ENCODE peak calls at places on chromosome 2, in four cellular contexts. F is GM13976; L is naive thymus-derived CD8-positive, alpha-beta T cell; C is adrenal gland. B is an unnamed sample.

GRCh38 chr2:106531676-106532075 is 44.5 kb downstream of the CD8B2 start:
- DNase-seq in F (no peak), L (no peak), C (no peak), B (no peak)

GRCh38 chr2:28047698-28048097 is 157.2 kb downstream of the BABAM2 start:
- DNase-seq in F (no peak), L (no peak), C (no peak), B (no peak)

GRCh38 chr2:217223222-217223930 is 363.5 kb upstream of the TNP1 start:
- DNase-seq in F (peak), L (no peak), C (peak), B (peak)

GRCh38 chr2:28327963-28328922 is 64.4 kb upstream of the FOSL2 start:
- DNase-seq in F (no peak), L (no peak), C (peak), B (no peak)

GRCh38 chr2:101251844-101252407 is 760 bp upstream of the CNOT11 start:
- DNase-seq in F (no peak), L (peak), C (no peak), B (no peak)

GRCh38 chr2:101843048-101843447 is 145.5 kb downstream of the MAP4K4 start:
- DNase-seq in F (no peak), L (no peak), C (no peak), B (no peak)

GRCh38 chr2:205386109-205386508 is 296.2 kb upstream of the NRP2 start:
- DNase-seq in F (no peak), L (no peak), C (no peak), B (no peak)

GRCh38 chr2:84971799-84972790 is 1.1 kb downstream of the KCMF1 start:
- DNase-seq in F (peak), L (peak), C (peak), B (peak)

GRCh38 chr2:239279508-239280295 is 121.1 kb downstream of the HDAC4 start:
- DNase-seq in F (no peak), L (no peak), C (no peak), B (no peak)

GRCh38 chr2:42359304-42359749 is 1.7 kb downstream of the COX7A2L start:
- DNase-seq in F (no peak), L (no peak), C (no peak), B (peak)

GRCh38 chr2:173354601-173355131 is at the start of gene CDCA7:
- DNase-seq in F (peak), L (no peak), C (no peak), B (peak)

GRCh38 chr2:204791230-204791629 is 246.0 kb downstream of the PARD3B start:
- DNase-seq in F (no peak), L (no peak), C (no peak), B (no peak)

GRCh38 chr2:88554189-88554588 is 73.1 kb downstream of the EIF2AK3 start:
- DNase-seq in F (no peak), L (no peak), C (no peak), B (no peak)

GRCh38 chr2:162926907-162927306 is 88.3 kb upstream of the KCNH7 start:
- DNase-seq in F (no peak), L (no peak), C (no peak), B (no peak)

GRCh38 chr2:47501374-47502200 is 98.6 kb downstream of the MSH2 start:
- DNase-seq in F (no peak), L (no peak), C (no peak), B (no peak)

GRCh38 chr2:66095820-66096219 is 339.1 kb upstream of the MEIS1 start:
- DNase-seq in F (no peak), L (no peak), C (no peak), B (no peak)

GRCh38 chr2:85744771-85745601 is 8.8 kb upstream of the ATOH8 start:
- DNase-seq in F (no peak), L (no peak), C (peak), B (no peak)

GRCh38 chr2:56208380-56208779 is 24.6 kb downstream of the CCDC85A start:
- DNase-seq in F (no peak), L (no peak), C (no peak), B (no peak)

GRCh38 chr2:213934560-213934959 is 476.3 kb upstream of the VWC2L start:
- DNase-seq in F (peak), L (no peak), C (no peak), B (no peak)

GRCh38 chr2:132676999-132677398 is 7.0 kb upstream of the LYPD1 start:
- DNase-seq in F (no peak), L (no peak), C (no peak), B (no peak)

GRCh38 chr2:194264586-194264985 is 1392.4 kb upstream of the SLC39A10 start:
- DNase-seq in F (no peak), L (no peak), C (no peak), B (no peak)

GRCh38 chr2:46187112-46187618 is 110.0 kb upstream of the EPAS1 start:
- DNase-seq in F (peak), L (no peak), C (peak), B (no peak)

GRCh38 chr2:240576036-240576435 is 7.8 kb downstream of the RNPEPL1 start:
- DNase-seq in F (no peak), L (no peak), C (no peak), B (no peak)